ENCODE peak calls at places on chromosomes 5 and 9, in ten cellular contexts. G is occipital lobe, P is AG08395, F is hypothalamus, H is aorta, N is GM04504, W is iPS DF 19.7, O is adipocyte, R is myocyte, U is amniotic stem cell. Y is an unnamed sample.

GRCh38 chr9:95313010-95313498 is 4.5 kb downstream of the FANCC start:
- DNase-seq in G (peak; percentile 49), P (peak; percentile 64), F (no peak), H (peak; percentile 68), N (no peak), W (no peak), O (peak; percentile 60), R (peak; percentile 40), U (no peak), Y (peak; percentile 83)

GRCh38 chr5:73564644-73565165 is 734 bp downstream of the ANKRA2 start:
- DNase-seq in G (no peak), P (no peak), F (no peak), H (no peak), N (no peak), W (no peak), O (peak; percentile 24), R (no peak), U (no peak), Y (no peak)

GRCh38 chr9:137030006-137030405 is 1.9 kb downstream of the FUT7 start:
- DNase-seq in G (no peak), P (no peak), F (no peak), H (no peak), N (no peak), W (no peak), O (no peak), R (no peak), U (no peak), Y (no peak)

GRCh38 chr5:75048457-75048953 is 3.9 kb downstream of the GCNT4 start:
- DNase-seq in G (no peak), P (peak; percentile 46), F (no peak), H (no peak), N (peak; percentile 29), W (no peak), O (peak; percentile 60), R (peak; percentile 12), U (no peak), Y (no peak)

GRCh38 chr9:98551511-98552286 is 157.0 kb downstream of the GABBR2 start:
- DNase-seq in G (peak; percentile 29), P (peak; percentile 68), F (no peak), H (no peak), N (peak; percentile 46), W (no peak), O (peak; percentile 6), R (no peak), U (no peak), Y (no peak)

GRCh38 chr5:106521701-106522100 is 1149.0 kb downstream of the EFNA5 start:
- DNase-seq in G (no peak), P (peak; percentile 48), F (no peak), H (no peak), N (peak; percentile 38), W (no peak), O (peak; percentile 75), R (peak; percentile 83), U (peak; percentile 32), Y (no peak)

GRCh38 chr5:74032617-74033016 is 406.6 kb downstream of the ARHGEF28 start:
- DNase-seq in G (no peak), P (no peak), F (no peak), H (no peak), N (no peak), W (no peak), O (no peak), R (no peak), U (no peak), Y (no peak)

GRCh38 chr9:124480621-124480981 is 26.6 kb downstream of the NR5A1 start:
- DNase-seq in G (no peak), P (peak; percentile 37), F (no peak), H (no peak), N (no peak), W (no peak), O (peak; percentile 51), R (no peak), U (no peak), Y (no peak)

Y was measured in transverse colon.